ENCODE peak calls at places on chromosomes 16 and 17, in ten cellular contexts. S, R, A, V, G, L, C, X, J and Y are unnamed samples. For H3K36me3, the result is how much of the 10 kb centered on the place peaks cover.

GRCh38 chr16:35931722-35932121 is 2472.3 kb downstream of the TP53TG3F start:
- DNase-seq in S (no peak), R (no peak), A (no peak), V (no peak), G (no peak), L (no peak), C (no peak), X (no peak), J (no peak), Y (no peak)

GRCh38 chr16:84526794-84527485 is 22.5 kb upstream of the MEAK7 start:
- DNase-seq in S (no peak), R (peak), A (no peak), V (peak), G (peak), L (no peak), C (no peak), X (peak), J (no peak), Y (no peak)

GRCh38 chr16:28974007-28974436 is 556 bp upstream of the SPNS1 start:
- DNase-seq in S (no peak), R (peak), A (no peak), V (peak), G (peak), L (peak), C (peak), X (peak), J (peak), Y (peak)

GRCh38 chr16:17313085-17313611 is 157.6 kb downstream of the XYLT1 start:
- DNase-seq in S (no peak), R (no peak), A (no peak), V (peak), G (no peak), L (no peak), C (peak), X (peak), J (peak), Y (no peak)

GRCh38 chr17:60421273-60422161 is 772 bp upstream of the CHCT1 start:
- DNase-seq in S (no peak), R (peak), A (no peak), V (peak), G (peak), L (no peak), C (peak), X (peak), J (peak), Y (peak)

GRCh38 chr16:56606071-56606687 is 2.2 kb upstream of the MT2A start:
- DNase-seq in S (no peak), R (peak), A (no peak), V (peak), G (no peak), L (no peak), C (no peak), X (no peak), J (no peak), Y (peak)

GRCh38 chr16:51816929-51817328 is 665.9 kb upstream of the SALL1 start:
- DNase-seq in S (no peak), R (no peak), A (no peak), V (peak), G (no peak), L (no peak), C (no peak), X (no peak), J (no peak), Y (peak)

GRCh38 chr17:30337393-30337999 is 3.6 kb upstream of the TMIGD1 start:
- DNase-seq in S (no peak), R (no peak), A (no peak), V (no peak), G (no peak), L (no peak), C (no peak), X (no peak), J (no peak), Y (no peak)

GRCh38 chr16:66933776-66934137 is 445 bp downstream of the CIAO2B start:
- DNase-seq in S (no peak), R (no peak), A (peak), V (no peak), G (no peak), L (no peak), C (no peak), X (no peak), J (no peak), Y (peak)

GRCh38 chr16:47854737-47855136 is 301.1 kb downstream of the ABCC12 start:
- DNase-seq in S (no peak), R (no peak), A (no peak), V (no peak), G (no peak), L (no peak), C (no peak), X (no peak), J (no peak), Y (no peak)

GRCh38 chr16:79932564-79932963 is 332.0 kb upstream of the MAF start:
- DNase-seq in S (no peak), R (no peak), A (no peak), V (no peak), G (no peak), L (no peak), C (no peak), X (no peak), J (no peak), Y (peak)

GRCh38 chr17:19319771-19320505 is 42.6 kb downstream of the B9D1 start:
- DNase-seq in S (no peak), R (no peak), A (no peak), V (no peak), G (no peak), L (no peak), C (no peak), X (no peak), J (no peak), Y (no peak)

DNA sequence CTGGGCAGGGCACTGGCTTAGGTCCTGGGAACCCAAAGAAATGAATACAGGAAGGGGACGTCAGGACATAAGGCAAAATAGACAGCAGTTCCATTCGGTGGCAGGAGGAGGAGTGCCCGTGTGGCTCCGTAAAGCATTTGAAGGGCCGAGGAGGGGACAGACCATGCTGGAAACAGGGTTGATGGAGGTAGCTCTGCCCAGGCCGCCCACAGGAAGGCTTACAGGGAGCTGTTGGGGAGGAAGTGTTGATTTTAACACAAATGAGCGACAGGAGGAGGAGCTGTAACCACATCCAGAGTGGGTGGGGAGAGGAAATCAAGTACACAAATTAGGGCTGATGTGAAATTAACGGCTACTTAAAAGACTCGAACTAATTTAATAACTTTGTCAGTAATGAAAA is 54.6 kb downstream of the RBFOX3 start:
- DNase-seq in S (no peak), R (peak), A (no peak), V (no peak), G (no peak), L (no peak), C (no peak), X (no peak), J (no peak), Y (no peak)
- TF ChIP-seq CTCF in S (no peak), R (no peak), A (no peak), V (no peak), G (no peak), L (no peak), C (no peak), X (no peak), J (no peak), Y (no peak)

GRCh38 chr17:48933035-48933434 is 11.6 kb downstream of the SNF8 start:
- DNase-seq in S (no peak), R (no peak), A (no peak), V (no peak), G (no peak), L (no peak), C (no peak), X (no peak), J (no peak), Y (no peak)

GRCh38 chr17:48927978-48928716 is 16.5 kb downstream of the SNF8 start:
- DNase-seq in S (no peak), R (no peak), A (no peak), V (no peak), G (no peak), L (no peak), C (no peak), X (no peak), J (no peak), Y (no peak)

GRCh38 chr17:48929812-48930165 is 14.9 kb downstream of the SNF8 start:
- DNase-seq in S (no peak), R (no peak), A (no peak), V (no peak), G (peak), L (no peak), C (no peak), X (no peak), J (no peak), Y (no peak)

GRCh38 chr17:48928876-48929811 is 15.5 kb downstream of the SNF8 start:
- DNase-seq in S (no peak), R (no peak), A (no peak), V (peak), G (no peak), L (no peak), C (no peak), X (no peak), J (no peak), Y (no peak)

GRCh38 chr17:48930435-48930873 is 14.2 kb downstream of the SNF8 start:
- DNase-seq in S (no peak), R (no peak), A (no peak), V (no peak), G (no peak), L (no peak), C (no peak), X (no peak), J (no peak), Y (no peak)
- H3K36me3 ChIP-seq in S (under half), R (under half), A (under half), V (half or more), G (under half), L (half or more), C (under half), X (under half), J (under half), Y (under half)

DNA sequence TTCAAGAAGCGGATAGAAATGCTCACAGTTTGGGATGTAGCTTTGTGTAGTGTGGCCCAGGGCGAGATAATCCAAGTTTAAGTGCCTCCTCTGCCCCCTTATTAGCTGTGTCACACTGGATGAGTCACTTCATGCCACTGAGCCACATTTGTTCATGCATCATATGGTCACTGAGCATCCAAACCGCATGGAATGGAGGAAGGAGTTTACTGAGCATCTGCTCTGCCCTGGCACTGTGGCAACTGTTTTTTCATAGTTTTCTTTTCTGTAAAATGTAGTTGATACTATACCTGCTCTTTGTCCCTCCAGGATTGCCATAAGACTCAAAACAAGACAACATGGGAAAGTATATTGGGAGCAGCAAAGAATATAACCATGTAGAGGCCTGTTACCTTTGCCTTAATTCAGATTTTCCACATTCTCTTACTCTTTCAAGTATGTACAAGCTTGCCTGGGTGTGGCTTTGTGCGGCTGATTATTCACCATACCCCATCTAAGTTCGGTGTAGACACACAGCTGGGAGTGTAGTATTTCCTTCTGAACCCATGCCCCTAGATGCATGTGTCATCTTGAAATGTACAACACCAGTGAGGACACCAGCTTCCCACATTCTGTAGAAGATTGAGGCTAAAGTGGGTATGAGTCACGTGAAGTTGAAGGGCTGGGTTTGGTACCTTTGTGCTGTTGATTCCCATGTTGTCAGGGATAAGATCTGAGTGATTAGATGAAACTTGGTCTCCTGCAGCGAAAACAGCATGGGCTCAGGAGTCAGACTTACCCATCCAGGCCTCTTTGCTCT is 14.8 kb upstream of the DHX8 start:
- DNase-seq in S (no peak), R (no peak), A (peak), V (peak), G (no peak), L (no peak), C (no peak), X (no peak), J (no peak), Y (peak)
- H3K4me3 ChIP-seq in S (no peak), R (no peak), A (no peak), V (no peak), G (no peak), L (no peak), C (no peak), X (no peak), J (no peak), Y (no peak)

GRCh38 chr17:13113821-13114525 is 96.1 kb upstream of the ELAC2 start:
- DNase-seq in S (no peak), R (no peak), A (no peak), V (no peak), G (no peak), L (no peak), C (no peak), X (no peak), J (no peak), Y (no peak)

GRCh38 chr17:13117616-13118015 is 99.8 kb upstream of the ELAC2 start:
- DNase-seq in S (no peak), R (no peak), A (no peak), V (no peak), G (no peak), L (no peak), C (no peak), X (no peak), J (no peak), Y (no peak)

GRCh38 chr17:13118311-13118710 is 100.5 kb upstream of the ELAC2 start:
- DNase-seq in S (no peak), R (no peak), A (no peak), V (no peak), G (no peak), L (no peak), C (no peak), X (no peak), J (no peak), Y (no peak)

DNA sequence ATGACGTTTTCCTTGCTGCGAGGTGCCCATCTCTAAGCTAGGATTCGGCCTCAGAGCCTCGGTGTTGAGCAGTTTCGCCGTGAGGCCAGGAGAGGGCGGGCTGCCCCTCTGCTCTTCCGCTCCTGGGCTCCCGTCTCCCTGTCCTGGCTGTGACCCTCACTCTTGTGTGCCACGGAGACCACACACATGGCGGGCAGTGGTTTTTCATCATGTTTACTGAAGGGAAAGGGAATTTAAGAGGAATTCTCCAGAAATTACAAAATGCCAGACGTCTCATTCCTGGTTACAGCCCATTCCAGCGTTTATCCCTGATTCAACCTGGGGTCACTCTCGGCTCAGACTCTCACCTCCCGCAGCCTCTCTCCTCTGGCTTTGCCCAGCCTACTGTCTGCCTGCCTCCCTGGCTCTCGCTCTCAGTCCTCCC is 96.8 kb upstream of the ELAC2 start:
- DNase-seq in S (no peak), R (no peak), A (no peak), V (peak), G (no peak), L (peak), C (peak), X (peak), J (peak), Y (no peak)
- TF ChIP-seq CTCF in S (no peak), R (peak), A (peak), V (peak), G (no peak), L (peak), C (peak), X (peak), J (peak), Y (peak)

GRCh38 chr17:67108411-67108810 is 64.1 kb downstream of the CACNG1 start:
- DNase-seq in S (no peak), R (no peak), A (no peak), V (no peak), G (no peak), L (no peak), C (no peak), X (no peak), J (no peak), Y (no peak)

GRCh38 chr17:67107811-67108210 is 63.5 kb downstream of the CACNG1 start:
- DNase-seq in S (no peak), R (no peak), A (no peak), V (no peak), G (no peak), L (no peak), C (no peak), X (no peak), J (no peak), Y (no peak)

GRCh38 chr17:67110619-67111018 is 66.3 kb downstream of the CACNG1 start:
- DNase-seq in S (no peak), R (no peak), A (no peak), V (no peak), G (no peak), L (no peak), C (no peak), X (no peak), J (no peak), Y (no peak)

GRCh38 chr17:67109111-67109510 is 64.8 kb downstream of the CACNG1 start:
- DNase-seq in S (no peak), R (no peak), A (no peak), V (no peak), G (no peak), L (no peak), C (no peak), X (no peak), J (no peak), Y (no peak)

DNA sequence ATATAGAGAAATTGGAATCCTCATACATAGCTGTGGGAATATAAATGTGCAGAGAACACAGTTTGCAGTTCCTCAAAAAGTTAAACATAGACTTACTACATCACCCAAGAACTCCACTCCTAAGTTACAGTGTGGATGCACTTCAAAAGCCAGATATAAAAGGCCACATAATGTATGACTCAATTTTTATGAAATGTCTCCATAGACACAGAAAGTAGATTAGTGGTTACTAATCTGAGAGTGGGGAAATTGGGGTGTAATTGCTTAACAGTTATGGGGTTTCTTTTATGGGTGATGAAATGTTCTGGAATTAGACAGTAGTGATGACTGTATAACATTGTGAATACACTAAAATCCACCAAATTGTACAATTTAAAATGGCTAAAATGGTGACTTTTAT is 60.9 kb downstream of the CACNG1 start:
- DNase-seq in S (no peak), R (no peak), A (no peak), V (peak), G (no peak), L (no peak), C (no peak), X (no peak), J (no peak), Y (peak)
- H3K36me3 ChIP-seq in S (under half), R (under half), A (under half), V (under half), G (under half), L (half or more), C (under half), X (under half), J (under half), Y (under half)

GRCh38 chr16:11624205-11624604 is 37.5 kb upstream of the LITAF start:
- DNase-seq in S (no peak), R (no peak), A (no peak), V (no peak), G (no peak), L (no peak), C (no peak), X (no peak), J (no peak), Y (no peak)

GRCh38 chr16:11620243-11621003 is 33.7 kb upstream of the LITAF start:
- DNase-seq in S (no peak), R (no peak), A (no peak), V (no peak), G (no peak), L (no peak), C (no peak), X (no peak), J (no peak), Y (no peak)

GRCh38 chr16:11619327-11619851 is 32.7 kb upstream of the LITAF start:
- DNase-seq in S (no peak), R (no peak), A (no peak), V (no peak), G (no peak), L (peak), C (no peak), X (no peak), J (no peak), Y (no peak)

GRCh38 chr16:11621539-11621919 is 34.8 kb upstream of the LITAF start:
- DNase-seq in S (no peak), R (no peak), A (no peak), V (no peak), G (no peak), L (no peak), C (no peak), X (no peak), J (no peak), Y (no peak)

GRCh38 chr16:11621920-11622651 is 35.4 kb upstream of the LITAF start:
- DNase-seq in S (no peak), R (peak), A (no peak), V (no peak), G (no peak), L (peak), C (no peak), X (peak), J (no peak), Y (no peak)
- H3K4me3 ChIP-seq in S (peak), R (peak), A (no peak), V (no peak), G (no peak), L (no peak), C (peak), X (no peak), J (no peak), Y (no peak)

DNA sequence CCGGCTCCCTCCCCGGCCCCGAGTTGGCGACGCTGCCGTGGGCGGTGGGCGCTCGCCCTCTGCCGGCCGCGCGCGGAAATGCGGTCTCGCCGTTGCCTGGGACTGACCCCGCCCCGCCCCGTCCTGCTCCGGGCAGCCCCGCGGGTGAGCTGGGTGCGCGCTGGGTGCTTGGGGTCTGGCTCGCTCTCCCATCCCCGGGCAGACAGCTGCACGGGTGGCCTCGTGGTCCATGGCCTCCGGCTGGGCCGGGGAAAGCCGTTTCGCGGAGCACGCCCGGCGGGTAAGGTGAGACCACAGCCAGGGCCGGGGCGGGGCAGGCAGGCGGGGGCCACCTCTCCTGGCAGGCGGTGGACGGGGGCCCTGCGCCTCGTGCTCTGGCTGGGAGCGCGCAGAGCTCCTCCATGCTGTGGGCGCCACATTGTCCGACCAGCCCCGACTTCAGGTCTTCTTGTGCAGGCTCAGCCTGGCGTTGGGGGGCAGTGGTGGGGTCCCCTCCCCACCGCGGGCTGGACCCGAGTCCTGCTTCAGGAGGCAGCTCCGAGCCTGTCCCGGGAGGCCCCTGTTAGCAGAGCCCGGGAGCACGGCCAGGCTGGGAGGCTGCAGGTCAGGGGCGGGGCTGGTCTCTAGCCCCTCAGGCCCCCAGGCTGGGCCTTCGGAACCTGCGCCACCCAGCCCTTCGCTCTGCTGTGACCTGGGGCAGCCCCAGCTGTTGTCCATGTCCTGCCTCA is 7.0 kb upstream of the C1QTNF8 start:
- DNase-seq in S (no peak), R (peak), A (no peak), V (peak), G (peak), L (peak), C (peak), X (peak), J (peak), Y (peak)
- TF ChIP-seq CTCF in S (peak), R (peak), A (peak), V (peak), G (peak), L (peak), C (peak), X (peak), J (peak), Y (peak)

DNA sequence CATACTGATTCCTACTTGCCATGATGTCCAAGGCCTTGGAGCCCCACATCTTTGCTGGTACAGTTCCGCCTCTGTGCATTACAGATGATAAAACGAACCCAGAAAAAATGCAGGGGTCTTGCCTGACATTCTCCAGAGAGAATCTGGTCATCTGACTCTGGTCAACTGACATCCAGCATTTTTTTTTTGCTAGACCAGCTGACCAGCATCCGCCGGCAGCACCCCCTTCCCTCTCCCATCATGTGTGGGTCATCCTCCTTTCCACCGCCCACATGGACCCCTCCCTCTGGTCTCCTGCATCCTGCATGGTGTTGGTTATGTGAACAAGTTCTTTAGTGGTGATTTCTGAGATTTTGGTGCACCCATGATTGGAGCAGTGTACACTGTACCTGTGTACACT is 47.1 kb downstream of the CDH1 start:
- DNase-seq in S (no peak), R (no peak), A (no peak), V (no peak), G (no peak), L (no peak), C (no peak), X (no peak), J (no peak), Y (no peak)
- H3K36me3 ChIP-seq in S (under half), R (under half), A (under half), V (under half), G (under half), L (under half), C (under half), X (under half), J (under half), Y (under half)